ENCODE peak calls at places on chromosomes 16 and 17, in ten cellular contexts. L, T, V, R, U, B, X, A, G and Q are unnamed samples.

GRCh38 chr17:6388416-6388815 is 46.5 kb downstream of the AIPL1 start:
- DNase-seq in L (no peak), T (no peak), V (no peak), R (no peak), U (no peak), B (no peak), X (no peak), A (no peak), G (no peak), Q (no peak)

GRCh38 chr16:79429276-79430128 is 171.0 kb downstream of the MAF start:
- DNase-seq in L (no peak), T (no peak), V (no peak), R (no peak), U (no peak), B (no peak), X (peak; percentile 53), A (no peak), G (no peak), Q (no peak)

GRCh38 chr16:54282202-54282922 is 4.2 kb downstream of the IRX3 start:
- DNase-seq in L (peak; percentile 81), T (no peak), V (peak; percentile 75), R (no peak), U (peak; percentile 56), B (peak; percentile 35), X (no peak), A (peak; percentile 37), G (peak; percentile 66), Q (peak; percentile 75)

GRCh38 chr17:16377804-16378400 is 3.0 kb upstream of the UBB start:
- DNase-seq in L (no peak), T (no peak), V (no peak), R (peak; percentile 18), U (no peak), B (no peak), X (no peak), A (peak; percentile 78), G (no peak), Q (no peak)

GRCh38 chr17:1203111-1203966 is 23.6 kb upstream of the ABR start:
- DNase-seq in L (peak; percentile 91), T (no peak), V (peak; percentile 71), R (peak; percentile 45), U (peak; percentile 59), B (peak; percentile 71), X (peak; percentile 64), A (peak; percentile 56), G (peak; percentile 63), Q (peak; percentile 85)

GRCh38 chr16:49890876-49891275 is 35.0 kb upstream of the ZNF423 start:
- DNase-seq in L (peak; percentile 86), T (no peak), V (no peak), R (no peak), U (peak; percentile 41), B (no peak), X (no peak), A (peak; percentile 9), G (no peak), Q (no peak)

GRCh38 chr17:60321336-60322055 is 70.4 kb downstream of the USP32 start:
- DNase-seq in L (no peak), T (no peak), V (no peak), R (no peak), U (no peak), B (no peak), X (no peak), A (no peak), G (no peak), Q (peak; percentile 29)

GRCh38 chr16:53717577-53717976 is 13.6 kb downstream of the FTO start:
- DNase-seq in L (no peak), T (no peak), V (no peak), R (no peak), U (no peak), B (no peak), X (no peak), A (no peak), G (no peak), Q (no peak)

GRCh38 chr17:37373530-37374159 is 2.1 kb upstream of the C17orf78 start:
- DNase-seq in L (peak; percentile 95), T (peak; percentile 69), V (peak; percentile 66), R (peak; percentile 80), U (peak; percentile 86), B (peak; percentile 56), X (peak; percentile 43), A (peak; percentile 92), G (peak; percentile 32), Q (peak; percentile 81)

GRCh38 chr17:77420804-77421634 is 280.2 kb downstream of the SEC14L1 start:
- DNase-seq in L (peak; percentile 85), T (no peak), V (peak; percentile 59), R (peak; percentile 79), U (peak; percentile 58), B (peak; percentile 80), X (peak; percentile 84), A (peak; percentile 84), G (peak; percentile 70), Q (peak; percentile 67)

GRCh38 chr17:48561894-48562810 is 16.0 kb downstream of the HOXB4 start:
- DNase-seq in L (no peak), T (no peak), V (no peak), R (no peak), U (no peak), B (no peak), X (no peak), A (no peak), G (no peak), Q (peak; percentile 63)

GRCh38 chr16:23317266-23317661 is 15.2 kb downstream of the SCNN1B start:
- DNase-seq in L (no peak), T (no peak), V (no peak), R (no peak), U (no peak), B (no peak), X (no peak), A (no peak), G (no peak), Q (no peak)

GRCh38 chr17:40291311-40291710 is 3.6 kb downstream of the CDC6 start:
- DNase-seq in L (no peak), T (no peak), V (no peak), R (no peak), U (no peak), B (no peak), X (no peak), A (no peak), G (no peak), Q (no peak)

GRCh38 chr17:68807998-68808772 is 147.0 kb downstream of the ABCA8 start:
- DNase-seq in L (no peak), T (no peak), V (no peak), R (no peak), U (no peak), B (no peak), X (no peak), A (no peak), G (no peak), Q (no peak)

GRCh38 chr17:55584055-55584685 is 72.9 kb upstream of the SMIM36 start:
- DNase-seq in L (no peak), T (no peak), V (no peak), R (peak; percentile 40), U (no peak), B (no peak), X (no peak), A (peak; percentile 22), G (no peak), Q (no peak)

GRCh38 chr17:82098169-82098938 is at the start of gene FASN:
- DNase-seq in L (peak; percentile 97), T (peak; percentile 73), V (peak; percentile 97), R (peak; percentile 92), U (peak; percentile 96), B (peak; percentile 96), X (peak; percentile 94), A (peak; percentile 96), G (peak; percentile 96), Q (peak; percentile 100)
- TF ChIP-seq CTCF in L (peak; percentile 51), T (peak; percentile 57), V (peak; percentile 27), R (peak; percentile 69), U (no peak), B (no peak), X (peak; percentile 16), A (peak; percentile 29), G (peak; percentile 49), Q (peak; percentile 56)

GRCh38 chr16:29315916-29316517 is 90.5 kb downstream of the NPIPB11 start:
- DNase-seq in L (peak; percentile 54), T (no peak), V (no peak), R (no peak), U (no peak), B (no peak), X (no peak), A (no peak), G (no peak), Q (no peak)
- TF ChIP-seq CTCF in L (peak; percentile 77), T (no peak), V (no peak), R (peak; percentile 32), U (no peak), B (no peak), X (no peak), A (no peak), G (no peak), Q (no peak)

GRCh38 chr16:27175888-27176287 is 27.4 kb upstream of the KDM8 start:
- DNase-seq in L (peak; percentile 21), T (no peak), V (no peak), R (no peak), U (no peak), B (no peak), X (no peak), A (no peak), G (no peak), Q (no peak)

GRCh38 chr16:27174798-27175197 is 28.5 kb upstream of the KDM8 start:
- DNase-seq in L (no peak), T (no peak), V (no peak), R (peak; percentile 72), U (no peak), B (no peak), X (no peak), A (peak; percentile 17), G (no peak), Q (no peak)

GRCh38 chr16:27171584-27171983 is 31.7 kb upstream of the KDM8 start:
- DNase-seq in L (no peak), T (no peak), V (no peak), R (no peak), U (no peak), B (no peak), X (no peak), A (no peak), G (no peak), Q (no peak)

GRCh38 chr16:27177031-27177774 is 26.1 kb upstream of the KDM8 start:
- DNase-seq in L (no peak), T (peak; percentile 31), V (no peak), R (peak; percentile 82), U (peak; percentile 74), B (no peak), X (no peak), A (peak; percentile 76), G (no peak), Q (no peak)

DNA sequence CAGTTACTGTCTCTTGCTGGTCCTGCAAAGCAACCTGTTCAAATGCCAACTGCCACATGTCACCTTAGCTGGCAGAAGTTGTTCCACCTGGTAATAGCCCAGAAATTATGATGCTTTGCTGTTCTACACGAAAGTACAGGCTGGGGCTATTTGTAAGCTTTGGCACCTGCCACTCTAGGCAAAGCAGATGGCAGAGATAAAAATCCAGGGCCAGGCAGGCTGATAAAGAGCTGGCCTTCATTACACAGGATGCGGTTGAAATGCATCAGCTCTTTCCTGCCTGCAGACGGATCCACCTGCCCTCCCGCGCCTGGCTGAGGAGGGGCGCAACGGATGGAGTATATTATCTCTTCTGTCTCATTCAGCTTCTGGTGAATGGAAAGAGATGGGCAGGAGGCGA is 29.3 kb upstream of the KDM8 start:
- DNase-seq in L (no peak), T (no peak), V (no peak), R (no peak), U (peak; percentile 83), B (no peak), X (no peak), A (no peak), G (no peak), Q (no peak)
- TF ChIP-seq CTCF in L (no peak), T (no peak), V (no peak), R (no peak), U (no peak), B (no peak), X (no peak), A (no peak), G (no peak), Q (no peak)

GRCh38 chr16:85238233-85238647 is 126.0 kb upstream of the CIBAR2 start:
- DNase-seq in L (peak; percentile 80), T (no peak), V (peak; percentile 64), R (peak; percentile 58), U (no peak), B (peak; percentile 96), X (peak; percentile 91), A (peak; percentile 91), G (peak; percentile 56), Q (no peak)
- TF ChIP-seq CTCF in L (peak; percentile 42), T (no peak), V (no peak), R (peak; percentile 26), U (no peak), B (peak; percentile 17), X (no peak), A (peak; percentile 24), G (no peak), Q (no peak)